ENCODE peak calls at places on chromosomes 5 and 9, in four cellular contexts. H, T, I and G are unnamed samples.

GRCh38 chr5:150544606-150545219 is 36.8 kb downstream of the NDST1 start:
- DNase-seq in T (peak; percentile 51), I (peak; percentile 68), H (no peak), G (peak; percentile 68)

GRCh38 chr9:112042244-112042638 is 132.9 kb downstream of the SUSD1 start:
- DNase-seq in T (no peak), I (no peak), H (no peak), G (no peak)

GRCh38 chr9:75010570-75010969 is 17.5 kb downstream of the CARNMT1 start:
- DNase-seq in H (no peak), T (no peak), I (no peak), G (no peak)

GRCh38 chr9:111599092-111599947 is at the start of gene PTGR1:
- DNase-seq in T (peak; percentile 12), I (peak; percentile 89), H (peak; percentile 88), G (no peak)

GRCh38 chr5:113824307-113824706 is 310.8 kb downstream of the YTHDC2 start:
- DNase-seq in H (no peak), T (no peak), I (no peak), G (no peak)

GRCh38 chr5:68875351-68875750 is 218.5 kb upstream of the SLC30A5 start:
- DNase-seq in T (no peak), I (no peak), H (no peak), G (no peak)

GRCh38 chr9:135137398-135137832 is 49.9 kb downstream of the OLFM1 start:
- DNase-seq in H (no peak), T (no peak), I (no peak), G (no peak)

GRCh38 chr5:12615141-12615820 is 711.0 kb upstream of the CTNND2 start:
- DNase-seq in T (no peak), I (no peak), H (no peak), G (no peak)

GRCh38 chr5:56119050-56119449 is 114.1 kb downstream of the ANKRD55 start:
- DNase-seq in H (no peak), I (no peak), T (no peak), G (no peak)

GRCh38 chr5:171806976-171807823 is 21.6 kb downstream of the SMIM23 start:
- DNase-seq in H (no peak), I (no peak), T (no peak), G (no peak)

GRCh38 chr9:81146684-81147337 is 542.5 kb downstream of the TLE1 start:
- DNase-seq in T (no peak), H (no peak), I (peak; percentile 72), G (no peak)

GRCh38 chr5:16531063-16531667 is 65.6 kb upstream of the ZNF622 start:
- DNase-seq in T (no peak), I (no peak), H (no peak), G (no peak)

GRCh38 chr5:119022017-119022745 is 33.8 kb upstream of the DTWD2 start:
- DNase-seq in T (peak; percentile 46), I (peak; percentile 64), H (no peak), G (no peak)

GRCh38 chr9:23039402-23039801 is 592.8 kb downstream of the DMRTA1 start:
- DNase-seq in T (no peak), I (no peak), H (no peak), G (no peak)

GRCh38 chr9:92635760-92636159 is 34.2 kb downstream of the IPPK start:
- DNase-seq in I (no peak), T (no peak), H (no peak), G (no peak)

GRCh38 chr5:129460951-129461815 is 1.1 kb downstream of the ADAMTS19 start:
- DNase-seq in H (no peak), I (peak; percentile 7), T (no peak), G (no peak)

GRCh38 chr5:166624573-166624972 is 1666.9 kb upstream of the WWC1 start:
- DNase-seq in I (peak; percentile 1), H (no peak), T (no peak), G (no peak)

GRCh38 chr5:112757468-112758208 is 20.0 kb downstream of the APC start:
- DNase-seq in I (peak; percentile 82), H (no peak), T (peak; percentile 53), G (no peak)

GRCh38 chr9:112866662-112867274 is 23.9 kb downstream of the SLC46A2 start:
- DNase-seq in I (peak; percentile 35), H (no peak), T (no peak), G (no peak)

GRCh38 chr9:121326130-121326838 is 43.8 kb downstream of the STOM start:
- DNase-seq in I (peak; percentile 97), H (peak; percentile 96), T (no peak), G (no peak)

GRCh38 chr5:151040211-151040747 is 19.9 kb downstream of the GPX3 start:
- DNase-seq in T (no peak), I (peak; percentile 53), H (no peak), G (no peak)

GRCh38 chr5:74452851-74453250 is 187.7 kb downstream of the ENC1 start:
- DNase-seq in I (no peak), T (no peak), H (no peak), G (peak; percentile 58)

GRCh38 chr5:138000102-138000723 is 32.7 kb downstream of the FAM13B start:
- DNase-seq in I (peak; percentile 77), H (no peak), T (no peak), G (no peak)

GRCh38 chr5:1463326-1464095 is 18.3 kb upstream of the SLC6A3 start:
- DNase-seq in T (no peak), H (no peak), I (no peak), G (no peak)

GRCh38 chr9:130445268-130445983 is 665 bp downstream of the ASS1 start:
- DNase-seq in T (no peak), I (peak; percentile 71), H (peak; percentile 75), G (no peak)

GRCh38 chr5:178198706-178199105 is 5.6 kb upstream of the HNRNPAB start:
- DNase-seq in H (peak; percentile 47), T (no peak), I (no peak), G (no peak)

GRCh38 chr9:124182741-124183140 is 75.0 kb upstream of the NEK6 start:
- DNase-seq in I (no peak), T (no peak), H (no peak), G (no peak)

GRCh38 chr9:76793784-76794431 is 29.7 kb downstream of the PCA3 start:
- DNase-seq in H (no peak), I (no peak), T (no peak), G (no peak)

GRCh38 chr5:142743677-142744441 is 26.3 kb upstream of the ARHGAP26 start:
- DNase-seq in T (no peak), H (no peak), I (peak; percentile 52), G (no peak)

GRCh38 chr9:108259917-108260675 is 595.7 kb downstream of the ACTL7B start:
- DNase-seq in T (no peak), H (no peak), I (no peak), G (no peak)